ENCODE peak calls at places on chromosome 14, in seven cellular contexts. B, H, A, L, V, M and J are unnamed samples.

GRCh38 chr14:77203611-77204456 is 22.2 kb downstream of the TMEM63C start:
- DNase-seq in B (no peak), H (no peak), A (no peak), L (no peak), V (peak; percentile 65), M (no peak), J (no peak)

GRCh38 chr14:53956427-53957201 is at the start of gene BMP4:
- DNase-seq in B (peak; percentile 89), H (peak; percentile 94), A (peak; percentile 92), L (no peak), V (peak; percentile 18), M (peak; percentile 13), J (no peak)

GRCh38 chr14:68987653-68988036 is 8.5 kb upstream of the ACTN1 start:
- DNase-seq in B (no peak), H (peak; percentile 70), A (no peak), L (no peak), V (no peak), M (no peak), J (no peak)

GRCh38 chr14:53946404-53947400 is 9.9 kb downstream of the BMP4 start:
- DNase-seq in B (no peak), H (no peak), A (no peak), L (no peak), V (no peak), M (no peak), J (no peak)

GRCh38 chr14:22653012-22653621 is 9.0 kb upstream of the OR6J1 start:
- DNase-seq in B (peak; percentile 74), H (peak; percentile 81), A (peak; percentile 74), L (peak; percentile 67), V (peak; percentile 7), M (peak; percentile 19), J (peak; percentile 72)

GRCh38 chr14:81710232-81710845 is 176.7 kb upstream of the SEL1L start:
- DNase-seq in B (no peak), H (peak; percentile 58), A (peak; percentile 14), L (peak; percentile 20), V (peak; percentile 42), M (no peak), J (peak; percentile 52)

GRCh38 chr14:23695220-23695999 is 59.2 kb downstream of the DHRS2 start:
- DNase-seq in B (no peak), H (no peak), A (no peak), L (no peak), V (no peak), M (no peak), J (no peak)

GRCh38 chr14:22735096-22735495 is 31.4 kb upstream of the OXA1L start:
- DNase-seq in B (no peak), H (no peak), A (no peak), L (no peak), V (no peak), M (no peak), J (no peak)